ENCODE peak calls at places on chromosomes 16 and 17, in six cellular contexts. L is IMR-90, I is SK-N-SH, K is K562, W is GM12878, P is HepG2. M is an unnamed sample.

GRCh38 chr17:16351831-16352230 is 1.4 kb downstream of the CENPV start:
- DNase-seq in L (peak), I (no peak), K (no peak), W (no peak), P (no peak), M (no peak)

GRCh38 chr16:83971165-83972130 is 3.4 kb downstream of the NECAB2 start:
- DNase-seq in L (no peak), I (no peak), K (no peak), W (no peak), P (no peak), M (no peak)

GRCh38 chr17:68296217-68297140 is 5.2 kb downstream of the ARSG start:
- DNase-seq in L (no peak), I (no peak), K (no peak), W (no peak), P (no peak), M (no peak)

GRCh38 chr16:17617021-17617420 is 146.3 kb upstream of the XYLT1 start:
- DNase-seq in L (no peak), I (no peak), K (no peak), W (no peak), P (no peak), M (no peak)

GRCh38 chr16:11095935-11096334 is 151.6 kb downstream of the CLEC16A start:
- DNase-seq in L (no peak), I (no peak), K (no peak), W (no peak), P (no peak), M (no peak)

GRCh38 chr17:69820881-69821473 is 254.0 kb upstream of the KCNJ16 start:
- DNase-seq in L (no peak), I (no peak), K (no peak), W (no peak), P (no peak), M (no peak)

GRCh38 chr16:3655791-3656490 is 1.4 kb downstream of the DNASE1 start:
- DNase-seq in L (no peak), I (no peak), K (no peak), W (no peak), P (no peak), M (no peak)

GRCh38 chr17:73939808-73940207 is 263.7 kb upstream of the RPL38 start:
- DNase-seq in L (no peak), I (no peak), K (no peak), W (no peak), P (no peak), M (no peak)

GRCh38 chr16:4936181-4936990 is 562 bp downstream of the PPL start:
- DNase-seq in L (no peak), I (peak), K (peak), W (no peak), P (no peak), M (peak)

GRCh38 chr16:88754912-88755744 is 29.9 kb downstream of the PIEZO1 start:
- DNase-seq in L (peak), I (peak), K (no peak), W (no peak), P (no peak), M (no peak)

GRCh38 chr17:44206825-44207155 is 7.1 kb upstream of the ATXN7L3 start:
- DNase-seq in L (no peak), I (no peak), K (no peak), W (no peak), P (no peak), M (no peak)

GRCh38 chr16:35196313-35196712 is 1736.9 kb downstream of the TP53TG3F start:
- DNase-seq in L (no peak), I (no peak), K (no peak), W (no peak), P (no peak), M (no peak)

GRCh38 chr17:80866050-80866793 is 125.4 kb upstream of the CHMP6 start:
- DNase-seq in L (peak), I (peak), K (peak), W (peak), P (peak), M (peak)

GRCh38 chr16:11242658-11243057 is 13.3 kb downstream of the SOCS1 start:
- DNase-seq in L (no peak), I (no peak), K (no peak), W (no peak), P (no peak), M (no peak)

GRCh38 chr17:67431210-67432015 is 54.3 kb downstream of the PITPNC1 start:
- DNase-seq in L (peak), I (no peak), K (no peak), W (no peak), P (no peak), M (peak)

GRCh38 chr17:80738406-80738805 is 193.8 kb downstream of the RPTOR start:
- DNase-seq in L (no peak), I (no peak), K (no peak), W (peak), P (no peak), M (no peak)

GRCh38 chr17:42642377-42642776 is 16.7 kb upstream of the TUBG2 start:
- DNase-seq in L (no peak), I (no peak), K (no peak), W (no peak), P (no peak), M (no peak)

GRCh38 chr16:29820271-29820701 is at the start of gene MVP:
- DNase-seq in L (peak), I (peak), K (no peak), W (no peak), P (no peak), M (peak)

GRCh38 chr16:8788578-8789172 is 8.8 kb downstream of the TMEM186 start:
- DNase-seq in L (no peak), I (no peak), K (no peak), W (no peak), P (peak), M (no peak)

GRCh38 chr17:19933221-19933620 is 44.4 kb downstream of the AKAP10 start:
- DNase-seq in L (peak), I (no peak), K (no peak), W (no peak), P (no peak), M (no peak)

GRCh38 chr16:86774931-86775330 is 196.6 kb downstream of the FOXL1 start:
- DNase-seq in L (no peak), I (no peak), K (no peak), W (no peak), P (no peak), M (no peak)

GRCh38 chr17:66190738-66191606 is 961 bp downstream of the CEP112 start:
- DNase-seq in L (peak), I (peak), K (no peak), W (no peak), P (peak), M (peak)

GRCh38 chr16:79093554-79093967 is 507.0 kb downstream of the MAF start:
- DNase-seq in L (no peak), I (no peak), K (no peak), W (no peak), P (no peak), M (no peak)

GRCh38 chr16:50448981-50449380 is 80.2 kb upstream of the BRD7 start:
- DNase-seq in L (no peak), I (no peak), K (no peak), W (no peak), P (no peak), M (no peak)

GRCh38 chr17:31525801-31526549 is 134.5 kb downstream of the RAB11FIP4 start:
- DNase-seq in L (no peak), I (peak), K (peak), W (no peak), P (peak), M (peak)

GRCh38 chr16:85326113-85326793 is 214.0 kb upstream of the CIBAR2 start:
- DNase-seq in L (peak), I (no peak), K (no peak), W (no peak), P (no peak), M (no peak)

GRCh38 chr16:86970279-86970678 is 346.9 kb downstream of the C16orf95 start:
- DNase-seq in L (no peak), I (no peak), K (no peak), W (no peak), P (no peak), M (no peak)

GRCh38 chr16:3158498-3159314 is 23.9 kb downstream of the ZNF213 start:
- DNase-seq in L (peak), I (peak), K (peak), W (no peak), P (peak), M (peak)

GRCh38 chr17:2266045-2266864 is 37.3 kb downstream of the SMG6 start:
- DNase-seq in L (no peak), I (no peak), K (no peak), W (peak), P (no peak), M (no peak)

GRCh38 chr17:49896222-49896621 is 48.4 kb upstream of the TAC4 start:
- DNase-seq in L (no peak), I (no peak), K (no peak), W (no peak), P (no peak), M (no peak)

GRCh38 chr16:7566360-7566759 is 233.7 kb downstream of the RBFOX1 start:
- DNase-seq in L (no peak), I (no peak), K (no peak), W (no peak), P (no peak), M (no peak)

GRCh38 chr16:52353249-52353648 is 193.7 kb downstream of the TOX3 start:
- DNase-seq in L (no peak), I (no peak), K (no peak), W (no peak), P (no peak), M (no peak)

GRCh38 chr16:4803479-4804243 is 1.2 kb upstream of the ROGDI start:
- DNase-seq in L (no peak), I (no peak), K (no peak), W (no peak), P (no peak), M (no peak)

GRCh38 chr17:16568541-16569357 is at the start of gene ZNF287:
- DNase-seq in L (peak), I (peak), K (peak), W (peak), P (no peak), M (peak)

GRCh38 chr16:52546291-52546941 is 527 bp downstream of the TOX3 start:
- DNase-seq in L (no peak), I (peak), K (no peak), W (no peak), P (no peak), M (no peak)

DNA sequence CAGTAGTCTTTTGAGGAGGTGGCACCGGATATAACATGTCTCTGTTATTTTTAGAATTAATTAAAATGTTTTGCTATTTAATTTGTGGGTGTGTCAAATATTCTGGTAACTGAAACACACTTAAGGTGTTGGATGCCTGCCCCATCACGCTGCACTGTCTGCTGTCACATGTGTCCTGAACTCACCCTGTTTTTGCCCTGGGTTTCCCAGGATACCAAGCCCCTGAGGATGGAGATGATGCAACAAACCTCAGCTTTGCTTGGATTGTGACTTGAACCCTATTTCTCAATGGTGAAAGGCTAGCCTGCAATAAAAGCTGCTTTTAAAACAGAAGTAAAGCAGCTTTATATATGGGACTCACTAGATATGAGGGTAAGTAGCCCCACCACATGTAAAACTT is 11.5 kb upstream of the DUSP14 start:
- DNase-seq in L (peak), I (no peak), K (no peak), W (no peak), P (no peak), M (no peak)
- TF ChIP-seq SMC3 in L (no peak), I (no peak), K (no peak), W (no peak), P (no peak), M (no peak)

GRCh38 chr17:6306820-6307219 is 128.1 kb downstream of the AIPL1 start:
- DNase-seq in L (no peak), I (no peak), K (no peak), W (no peak), P (no peak), M (no peak)

GRCh38 chr17:6304894-6305612 is 129.9 kb downstream of the AIPL1 start:
- DNase-seq in L (no peak), I (no peak), K (no peak), W (no peak), P (no peak), M (no peak)

GRCh38 chr17:6303664-6304063 is 131.3 kb downstream of the AIPL1 start:
- DNase-seq in L (no peak), I (no peak), K (no peak), W (no peak), P (no peak), M (no peak)

GRCh38 chr17:6305613-6306360 is 129.1 kb downstream of the AIPL1 start:
- DNase-seq in L (no peak), I (no peak), K (no peak), W (no peak), P (no peak), M (no peak)
- TF ChIP-seq SMC3 in L (no peak), I (no peak), K (no peak), W (no peak), P (no peak), M (no peak)

GRCh38 chr16:31055613-31056012 is 18.4 kb downstream of the ZNF668 start:
- DNase-seq in L (no peak), I (no peak), K (no peak), W (no peak), P (no peak), M (no peak)
- TF ChIP-seq SMC3 in L (no peak), I (no peak), K (no peak), W (no peak), P (no peak), M (no peak)

GRCh38 chr17:28901866-28902818 is 737 bp downstream of the DHRS13 start:
- DNase-seq in L (no peak), I (peak), K (peak), W (no peak), P (no peak), M (peak)
- TF ChIP-seq SMC3 in L (no peak), I (no peak), K (no peak), W (no peak), P (no peak), M (no peak)

DNA sequence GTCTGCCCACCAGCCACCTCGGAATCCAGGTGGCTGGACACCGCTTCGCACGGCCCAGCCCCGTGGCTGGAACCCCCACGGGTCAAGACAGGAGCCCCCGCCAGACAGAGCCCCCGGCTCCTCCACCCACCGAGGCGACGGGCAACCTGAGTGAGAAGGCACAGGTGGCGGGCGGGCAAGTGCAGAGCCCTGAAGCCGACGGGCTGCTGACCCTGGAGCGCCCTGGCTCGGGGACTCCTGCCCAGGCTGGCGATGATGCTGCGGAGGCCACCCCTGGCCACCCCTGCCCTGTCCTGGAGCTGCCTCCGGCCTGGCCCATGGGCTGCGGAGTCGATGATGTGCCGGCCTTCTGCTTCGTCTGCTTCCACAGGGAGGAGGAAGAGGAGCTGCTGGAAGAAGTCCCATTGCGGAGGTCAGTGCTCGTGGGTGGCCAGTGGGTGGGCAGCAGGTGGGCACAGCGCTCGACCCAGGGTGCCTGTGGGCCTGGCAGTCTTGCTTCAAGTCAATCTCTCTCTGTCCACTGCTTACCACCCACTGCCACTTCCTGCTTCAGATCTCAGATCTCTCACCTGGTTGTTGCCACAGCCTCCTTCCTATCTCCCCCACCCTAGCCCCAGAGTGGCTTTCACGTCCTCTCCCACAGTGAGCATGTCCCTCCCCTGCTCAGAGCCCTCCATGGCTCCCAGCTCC is 33.1 kb upstream of the SBK1 start:
- DNase-seq in L (no peak), I (peak), K (no peak), W (no peak), P (no peak), M (no peak)
- TF ChIP-seq SMC3 in L (no peak), I (no peak), K (no peak), W (no peak), P (no peak), M (no peak)

M was measured in A549.